ENCODE peak calls at places on chromosomes 12 and 14, in nine cellular contexts. One of them, this sample, is unnamed.

GRCh38 chr12:96383991-96384390 is 16.2 kb downstream of the CDK17 start:
- DNase-seq in esophagus squamous epithelium: no peak
- DNase-seq in AG09319: no peak
- DNase-seq in HCT116: no peak
- DNase-seq in dorsolateral prefrontal cortex: no peak
- DNase-seq in sigmoid colon: no peak
- DNase-seq in Caco-2: no peak
- DNase-seq in IMR-90: no peak
- DNase-seq in gastrocnemius medialis: no peak
- DNase-seq in this sample: peak; percentile 64

GRCh38 chr12:52655251-52655650 is 3.2 kb upstream of the KRT2 start:
- DNase-seq in gastrocnemius medialis: no peak
- DNase-seq in dorsolateral prefrontal cortex: no peak
- DNase-seq in IMR-90: no peak
- DNase-seq in Caco-2: no peak
- DNase-seq in sigmoid colon: no peak
- DNase-seq in HCT116: no peak
- DNase-seq in esophagus squamous epithelium: no peak
- DNase-seq in AG09319: no peak
- DNase-seq in this sample: no peak

GRCh38 chr12:102879144-102879763 is 37.8 kb downstream of the PAH start:
- DNase-seq in IMR-90: peak; percentile 6
- DNase-seq in dorsolateral prefrontal cortex: no peak
- DNase-seq in gastrocnemius medialis: peak; percentile 45
- DNase-seq in Caco-2: peak; percentile 51
- DNase-seq in AG09319: peak; percentile 15
- DNase-seq in HCT116: peak; percentile 76
- DNase-seq in esophagus squamous epithelium: no peak
- DNase-seq in sigmoid colon: peak; percentile 68
- DNase-seq in this sample: peak; percentile 39

GRCh38 chr14:33342299-33342974 is 403.8 kb downstream of the NPAS3 start:
- DNase-seq in AG09319: no peak
- DNase-seq in esophagus squamous epithelium: no peak
- DNase-seq in sigmoid colon: no peak
- DNase-seq in IMR-90: no peak
- DNase-seq in dorsolateral prefrontal cortex: no peak
- DNase-seq in HCT116: no peak
- DNase-seq in Caco-2: no peak
- DNase-seq in gastrocnemius medialis: no peak
- DNase-seq in this sample: no peak

GRCh38 chr12:105204916-105205315 is 31.1 kb downstream of the APPL2 start:
- DNase-seq in IMR-90: peak; percentile 84
- DNase-seq in sigmoid colon: no peak
- DNase-seq in HCT116: no peak
- DNase-seq in dorsolateral prefrontal cortex: no peak
- DNase-seq in gastrocnemius medialis: no peak
- DNase-seq in AG09319: no peak
- DNase-seq in Caco-2: no peak
- DNase-seq in esophagus squamous epithelium: no peak
- DNase-seq in this sample: peak; percentile 91

GRCh38 chr12:74689071-74689655 is 151.5 kb downstream of the ATXN7L3B start:
- DNase-seq in esophagus squamous epithelium: no peak
- DNase-seq in dorsolateral prefrontal cortex: no peak
- DNase-seq in sigmoid colon: no peak
- DNase-seq in gastrocnemius medialis: no peak
- DNase-seq in HCT116: peak; percentile 47
- DNase-seq in Caco-2: no peak
- DNase-seq in IMR-90: peak; percentile 69
- DNase-seq in AG09319: peak; percentile 16
- DNase-seq in this sample: peak; percentile 72

GRCh38 chr12:57905812-57906475 is 35.4 kb upstream of the ATP23 start:
- DNase-seq in AG09319: no peak
- DNase-seq in gastrocnemius medialis: no peak
- DNase-seq in Caco-2: no peak
- DNase-seq in IMR-90: no peak
- DNase-seq in dorsolateral prefrontal cortex: no peak
- DNase-seq in esophagus squamous epithelium: no peak
- DNase-seq in sigmoid colon: no peak
- DNase-seq in HCT116: no peak
- DNase-seq in this sample: no peak

GRCh38 chr14:50955373-50956043 is 11.2 kb upstream of the PYGL start:
- DNase-seq in Caco-2: peak; percentile 91
- DNase-seq in HCT116: peak; percentile 95
- DNase-seq in AG09319: peak; percentile 90
- DNase-seq in gastrocnemius medialis: peak; percentile 64
- DNase-seq in dorsolateral prefrontal cortex: no peak
- DNase-seq in IMR-90: peak; percentile 96
- DNase-seq in esophagus squamous epithelium: no peak
- DNase-seq in sigmoid colon: peak; percentile 85
- DNase-seq in this sample: peak; percentile 87

GRCh38 chr12:53976823-53977595 is 2.3 kb upstream of the HOTAIR start:
- DNase-seq in HCT116: no peak
- DNase-seq in gastrocnemius medialis: no peak
- DNase-seq in Caco-2: no peak
- DNase-seq in esophagus squamous epithelium: no peak
- DNase-seq in IMR-90: no peak
- DNase-seq in sigmoid colon: no peak
- DNase-seq in AG09319: no peak
- DNase-seq in dorsolateral prefrontal cortex: no peak
- DNase-seq in this sample: no peak

GRCh38 chr14:102252834-102253801 is 51.8 kb downstream of the MOK start:
- DNase-seq in IMR-90: no peak
- DNase-seq in sigmoid colon: no peak
- DNase-seq in esophagus squamous epithelium: no peak
- DNase-seq in AG09319: no peak
- DNase-seq in Caco-2: no peak
- DNase-seq in dorsolateral prefrontal cortex: no peak
- DNase-seq in gastrocnemius medialis: no peak
- DNase-seq in HCT116: no peak
- DNase-seq in this sample: no peak

GRCh38 chr14:66600416-66600815 is 92.5 kb downstream of the GPHN start:
- DNase-seq in dorsolateral prefrontal cortex: no peak
- DNase-seq in HCT116: no peak
- DNase-seq in AG09319: no peak
- DNase-seq in esophagus squamous epithelium: no peak
- DNase-seq in sigmoid colon: no peak
- DNase-seq in IMR-90: peak; percentile 40
- DNase-seq in gastrocnemius medialis: no peak
- DNase-seq in Caco-2: no peak
- DNase-seq in this sample: peak; percentile 80

GRCh38 chr14:85535916-85536834 is 6.2 kb downstream of the FLRT2 start:
- DNase-seq in dorsolateral prefrontal cortex: no peak
- DNase-seq in AG09319: no peak
- DNase-seq in HCT116: no peak
- DNase-seq in Caco-2: no peak
- DNase-seq in gastrocnemius medialis: no peak
- DNase-seq in esophagus squamous epithelium: no peak
- DNase-seq in IMR-90: peak; percentile 79
- DNase-seq in sigmoid colon: no peak
- DNase-seq in this sample: peak; percentile 76

GRCh38 chr12:63093084-63093483 is 57.9 kb downstream of the AVPR1A start:
- DNase-seq in dorsolateral prefrontal cortex: no peak
- DNase-seq in AG09319: no peak
- DNase-seq in sigmoid colon: no peak
- DNase-seq in IMR-90: no peak
- DNase-seq in HCT116: no peak
- DNase-seq in esophagus squamous epithelium: no peak
- DNase-seq in Caco-2: no peak
- DNase-seq in gastrocnemius medialis: no peak
- DNase-seq in this sample: no peak

GRCh38 chr12:63098851-63099250 is 52.1 kb downstream of the AVPR1A start:
- DNase-seq in sigmoid colon: no peak
- DNase-seq in esophagus squamous epithelium: no peak
- DNase-seq in IMR-90: no peak
- DNase-seq in Caco-2: peak; percentile 50
- DNase-seq in AG09319: no peak
- DNase-seq in dorsolateral prefrontal cortex: no peak
- DNase-seq in gastrocnemius medialis: no peak
- DNase-seq in HCT116: no peak
- DNase-seq in this sample: no peak

GRCh38 chr12:63093711-63094110 is 57.3 kb downstream of the AVPR1A start:
- DNase-seq in HCT116: no peak
- DNase-seq in gastrocnemius medialis: no peak
- DNase-seq in AG09319: no peak
- DNase-seq in sigmoid colon: no peak
- DNase-seq in IMR-90: no peak
- DNase-seq in esophagus squamous epithelium: no peak
- DNase-seq in dorsolateral prefrontal cortex: no peak
- DNase-seq in Caco-2: no peak
- DNase-seq in this sample: no peak

GRCh38 chr12:63090716-63091115 is 60.3 kb downstream of the AVPR1A start:
- DNase-seq in sigmoid colon: no peak
- DNase-seq in esophagus squamous epithelium: no peak
- DNase-seq in IMR-90: no peak
- DNase-seq in HCT116: no peak
- DNase-seq in dorsolateral prefrontal cortex: no peak
- DNase-seq in gastrocnemius medialis: no peak
- DNase-seq in AG09319: no peak
- DNase-seq in Caco-2: no peak
- DNase-seq in this sample: no peak

DNA sequence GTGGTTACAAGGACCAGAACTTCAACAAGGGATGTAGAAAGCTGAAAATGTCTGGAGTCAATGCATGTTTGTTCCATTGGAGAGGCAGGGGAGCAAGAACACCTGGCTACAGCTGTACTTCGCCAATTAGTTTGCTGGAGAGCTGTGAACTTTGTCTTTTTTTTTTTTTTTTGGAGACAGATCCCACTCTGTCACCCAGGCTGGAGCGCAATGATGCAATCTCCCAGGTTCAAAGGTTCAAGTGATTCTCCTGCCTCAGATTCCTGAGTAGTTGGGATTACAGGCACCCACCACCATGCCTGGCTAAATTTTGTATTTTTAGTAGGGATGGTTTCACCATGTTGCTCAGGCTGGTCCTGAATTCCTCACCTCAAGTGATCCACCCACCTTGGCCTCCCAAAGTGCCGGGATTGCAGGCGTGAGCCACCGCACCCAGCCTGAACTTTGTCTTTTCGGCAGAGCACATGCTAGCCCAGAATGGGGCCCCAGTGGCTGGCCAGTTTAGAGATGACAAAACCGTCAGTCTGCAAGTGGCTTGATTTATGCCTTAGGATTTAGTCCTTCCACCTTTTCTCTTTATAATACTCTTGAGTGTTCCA is 55.5 kb downstream of the AVPR1A start:
- DNase-seq in HCT116: no peak
- DNase-seq in sigmoid colon: no peak
- DNase-seq in esophagus squamous epithelium: no peak
- DNase-seq in gastrocnemius medialis: no peak
- DNase-seq in dorsolateral prefrontal cortex: no peak
- DNase-seq in Caco-2: peak; percentile 37
- DNase-seq in AG09319: no peak
- DNase-seq in IMR-90: no peak
- DNase-seq in this sample: no peak
- TF ChIP-seq CTCF in HCT116: no peak
- TF ChIP-seq CTCF in sigmoid colon: no peak
- TF ChIP-seq CTCF in esophagus squamous epithelium: no peak
- TF ChIP-seq CTCF in gastrocnemius medialis: no peak
- TF ChIP-seq CTCF in dorsolateral prefrontal cortex: no peak
- TF ChIP-seq CTCF in Caco-2: no peak
- TF ChIP-seq CTCF in AG09319: no peak
- TF ChIP-seq CTCF in IMR-90: no peak
- TF ChIP-seq CTCF in this sample: no peak

DNA sequence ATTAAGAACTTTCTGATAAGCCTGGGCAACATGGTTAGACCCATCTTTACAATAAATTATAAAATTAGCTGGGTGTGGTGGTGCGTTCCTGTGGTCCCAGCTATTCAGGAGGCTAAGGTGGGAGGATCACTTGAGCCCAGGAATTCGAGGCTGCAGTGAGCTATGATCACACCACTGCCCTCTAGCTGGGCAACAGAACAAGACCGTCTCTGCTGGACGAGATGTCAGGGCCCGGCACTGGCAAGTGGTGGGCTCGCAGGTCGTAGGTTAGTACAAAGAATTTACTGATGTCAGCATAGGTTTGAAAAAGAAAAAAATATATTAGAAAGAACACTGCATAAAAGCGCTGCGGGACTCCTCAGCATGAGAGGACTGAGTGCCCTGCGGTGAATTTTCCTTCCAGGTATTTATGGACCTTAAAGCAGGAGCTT is 15.7 kb upstream of the VSIG10 start:
- DNase-seq in sigmoid colon: no peak
- DNase-seq in dorsolateral prefrontal cortex: no peak
- DNase-seq in esophagus squamous epithelium: no peak
- DNase-seq in Caco-2: no peak
- DNase-seq in HCT116: no peak
- DNase-seq in gastrocnemius medialis: no peak
- DNase-seq in AG09319: no peak
- DNase-seq in IMR-90: no peak
- DNase-seq in this sample: no peak
- TF ChIP-seq CTCF in sigmoid colon: no peak
- TF ChIP-seq CTCF in dorsolateral prefrontal cortex: no peak
- TF ChIP-seq CTCF in esophagus squamous epithelium: no peak
- TF ChIP-seq CTCF in Caco-2: no peak
- TF ChIP-seq CTCF in HCT116: no peak
- TF ChIP-seq CTCF in gastrocnemius medialis: no peak
- TF ChIP-seq CTCF in AG09319: no peak
- TF ChIP-seq CTCF in IMR-90: no peak
- TF ChIP-seq CTCF in this sample: peak; percentile 5

GRCh38 chr12:84767079-84767478 is 145.5 kb downstream of the SLC6A15 start:
- DNase-seq in AG09319: no peak
- DNase-seq in Caco-2: no peak
- DNase-seq in sigmoid colon: no peak
- DNase-seq in HCT116: no peak
- DNase-seq in dorsolateral prefrontal cortex: no peak
- DNase-seq in IMR-90: no peak
- DNase-seq in gastrocnemius medialis: no peak
- DNase-seq in esophagus squamous epithelium: no peak
- DNase-seq in this sample: no peak

GRCh38 chr12:84766375-84766774 is 146.2 kb downstream of the SLC6A15 start:
- DNase-seq in dorsolateral prefrontal cortex: no peak
- DNase-seq in esophagus squamous epithelium: no peak
- DNase-seq in sigmoid colon: no peak
- DNase-seq in Caco-2: no peak
- DNase-seq in IMR-90: no peak
- DNase-seq in gastrocnemius medialis: no peak
- DNase-seq in HCT116: no peak
- DNase-seq in AG09319: no peak
- DNase-seq in this sample: no peak

DNA sequence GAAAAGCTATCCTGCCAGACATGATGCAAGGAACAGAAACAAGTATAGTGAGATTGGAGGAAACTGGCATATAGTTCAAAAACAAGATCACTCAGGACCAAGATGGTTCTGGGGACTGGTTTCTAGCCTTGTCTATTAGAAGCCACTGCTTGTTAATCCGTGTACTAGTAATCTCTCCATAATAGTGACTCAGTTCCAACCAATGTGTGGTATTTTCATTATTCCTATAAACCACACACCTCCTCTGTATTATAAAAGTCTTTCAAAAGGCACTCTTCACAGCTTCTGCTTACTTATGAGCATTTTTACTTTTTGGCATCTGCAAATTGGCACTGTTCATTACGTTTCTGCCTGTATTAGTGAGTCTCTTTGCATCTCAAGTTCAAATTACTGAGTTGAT is 140.3 kb downstream of the SLC6A15 start:
- DNase-seq in IMR-90: peak; percentile 1
- DNase-seq in HCT116: no peak
- DNase-seq in Caco-2: no peak
- DNase-seq in gastrocnemius medialis: no peak
- DNase-seq in esophagus squamous epithelium: no peak
- DNase-seq in dorsolateral prefrontal cortex: no peak
- DNase-seq in sigmoid colon: no peak
- DNase-seq in AG09319: no peak
- DNase-seq in this sample: no peak
- TF ChIP-seq CTCF in IMR-90: no peak
- TF ChIP-seq CTCF in HCT116: no peak
- TF ChIP-seq CTCF in Caco-2: no peak
- TF ChIP-seq CTCF in gastrocnemius medialis: no peak
- TF ChIP-seq CTCF in esophagus squamous epithelium: no peak
- TF ChIP-seq CTCF in dorsolateral prefrontal cortex: no peak
- TF ChIP-seq CTCF in sigmoid colon: no peak
- TF ChIP-seq CTCF in AG09319: no peak
- TF ChIP-seq CTCF in this sample: no peak

GRCh38 chr14:63367742-63368364 is 49.1 kb upstream of the GPHB5 start:
- DNase-seq in IMR-90: no peak
- DNase-seq in dorsolateral prefrontal cortex: no peak
- DNase-seq in AG09319: no peak
- DNase-seq in HCT116: no peak
- DNase-seq in esophagus squamous epithelium: no peak
- DNase-seq in sigmoid colon: no peak
- DNase-seq in gastrocnemius medialis: no peak
- DNase-seq in Caco-2: no peak
- DNase-seq in this sample: no peak
- TF ChIP-seq CTCF in IMR-90: no peak
- TF ChIP-seq CTCF in dorsolateral prefrontal cortex: no peak
- TF ChIP-seq CTCF in AG09319: no peak
- TF ChIP-seq CTCF in HCT116: peak; percentile 23
- TF ChIP-seq CTCF in esophagus squamous epithelium: no peak
- TF ChIP-seq CTCF in sigmoid colon: no peak
- TF ChIP-seq CTCF in gastrocnemius medialis: no peak
- TF ChIP-seq CTCF in Caco-2: no peak
- TF ChIP-seq CTCF in this sample: peak; percentile 20